ENCODE peak calls at places on chromosomes 16 and 17, in ten cellular contexts. I, Q, X, J, P, D, M, H, A and Y are unnamed samples.

GRCh38 chr16:86508947-86509758 is 1.2 kb upstream of the FOXF1 start:
- DNase-seq in D (no peak), X (no peak), P (no peak), Q (peak; percentile 92), M (peak; percentile 59), J (peak; percentile 78), I (peak; percentile 77), H (no peak), A (no peak), Y (peak; percentile 55)

GRCh38 chr17:39916918-39917317 is 1.5 kb downstream of the GSDMB start:
- DNase-seq in J (no peak), Q (no peak), A (no peak), X (no peak), H (peak; percentile 20), M (peak; percentile 31), D (no peak), I (peak; percentile 15), P (no peak), Y (no peak)

GRCh38 chr17:30590086-30590485 is 112.9 kb downstream of the GOSR1 start:
- DNase-seq in M (no peak), Q (no peak), P (no peak), I (no peak), J (no peak), D (no peak), H (no peak), A (no peak), X (no peak), Y (no peak)

GRCh38 chr17:50511058-50511457 is 2.8 kb downstream of the MYCBPAP start:
- DNase-seq in D (no peak), J (peak; percentile 45), H (no peak), X (no peak), A (no peak), M (peak; percentile 35), I (peak; percentile 20), P (no peak), Q (no peak), Y (no peak)

GRCh38 chr17:38510424-38511125 is 82.3 kb downstream of the ARHGAP23 start:
- DNase-seq in Q (peak; percentile 87), J (peak; percentile 90), X (no peak), H (no peak), A (no peak), P (peak; percentile 38), M (peak; percentile 83), I (peak; percentile 50), D (no peak), Y (no peak)

GRCh38 chr17:42067371-42068180 is 17.2 kb upstream of the C17orf113 start:
- DNase-seq in H (peak; percentile 76), Q (no peak), A (peak; percentile 77), X (peak; percentile 72), J (peak; percentile 98), I (peak; percentile 56), P (peak; percentile 74), D (no peak), M (peak; percentile 91), Y (peak; percentile 90)

GRCh38 chr16:84616515-84616914 is 1.4 kb downstream of the COTL1 start:
- DNase-seq in H (no peak), J (no peak), A (no peak), X (no peak), P (no peak), Q (no peak), M (no peak), I (no peak), D (no peak), Y (no peak)

GRCh38 chr16:10114411-10114810 is 67.8 kb downstream of the GRIN2A start:
- DNase-seq in J (no peak), X (no peak), I (no peak), P (no peak), Q (no peak), H (no peak), M (no peak), A (no peak), D (no peak), Y (no peak)

GRCh38 chr16:558298-559020 is 1.7 kb upstream of the PRR35 start:
- DNase-seq in P (no peak), Q (no peak), X (no peak), A (no peak), H (no peak), J (no peak), D (no peak), I (no peak), M (no peak), Y (no peak)

GRCh38 chr16:70804153-70804728 is 3.3 kb upstream of the VAC14 start:
- DNase-seq in Q (no peak), M (peak; percentile 15), D (no peak), X (no peak), A (no peak), I (peak; percentile 89), H (no peak), J (peak; percentile 21), P (no peak), Y (no peak)

GRCh38 chr17:71846561-71846960 is 274.3 kb upstream of the SOX9 start:
- DNase-seq in M (no peak), H (no peak), X (no peak), A (no peak), J (no peak), D (no peak), Q (no peak), I (no peak), P (no peak), Y (no peak)

GRCh38 chr16:14193316-14193871 is 122.3 kb downstream of the MRTFB start:
- DNase-seq in H (no peak), X (peak; percentile 30), J (no peak), Q (no peak), I (no peak), D (no peak), P (peak; percentile 34), M (no peak), A (no peak), Y (no peak)

DNA sequence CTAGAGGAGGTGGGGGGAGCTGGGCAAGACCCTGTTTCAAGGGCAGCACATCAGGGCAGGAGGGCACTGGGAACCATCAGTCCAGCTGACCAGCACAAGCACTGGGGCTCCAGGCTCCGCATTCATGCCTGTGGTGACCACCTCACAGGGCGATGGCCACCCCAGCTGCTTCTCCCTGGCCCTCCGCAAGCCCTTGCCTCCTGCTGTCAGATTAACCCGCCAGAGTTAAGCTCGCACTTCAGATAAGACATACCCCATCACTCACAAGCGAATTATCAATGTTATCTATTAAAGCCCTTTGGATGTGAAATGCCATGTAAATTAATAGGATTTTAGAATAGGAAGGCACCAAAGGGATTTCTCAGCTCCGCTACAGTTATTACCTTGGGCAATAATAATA is 105.0 kb downstream of the CCDC182 start:
- DNase-seq in D (no peak), J (peak; percentile 67), Q (no peak), M (peak; percentile 57), I (no peak), H (no peak), X (no peak), A (no peak), P (no peak), Y (no peak)
- H3K4me1 ChIP-seq in D (no peaks in the 10 kb centered on the region), J (peaks cover 14% of the 10 kb centered on the region), Q (no peaks in the 10 kb centered on the region), M (peaks cover 3% of the 10 kb centered on the region), I (no peaks in the 10 kb centered on the region), H (no peaks in the 10 kb centered on the region), X (no peaks in the 10 kb centered on the region), A (no peaks in the 10 kb centered on the region), P (no peaks in the 10 kb centered on the region), Y (no peaks in the 10 kb centered on the region)

GRCh38 chr17:59439261-59439660 is 107.8 kb downstream of the YPEL2 start:
- DNase-seq in P (no peak), Q (no peak), H (no peak), M (peak; percentile 67), J (peak; percentile 71), X (no peak), A (no peak), D (no peak), I (no peak), Y (no peak)

GRCh38 chr17:59437766-59438165 is 106.3 kb downstream of the YPEL2 start:
- DNase-seq in A (no peak), J (no peak), I (no peak), H (no peak), X (no peak), Q (no peak), D (no peak), M (no peak), P (no peak), Y (no peak)

GRCh38 chr17:59440757-59441458 is 109.5 kb downstream of the YPEL2 start:
- DNase-seq in A (peak; percentile 99), J (peak; percentile 99), H (peak; percentile 70), X (peak; percentile 84), I (peak; percentile 95), M (peak; percentile 96), Q (no peak), P (peak; percentile 93), D (peak; percentile 82), Y (peak; percentile 90)

GRCh38 chr17:59441459-59442096 is 110.1 kb downstream of the YPEL2 start:
- DNase-seq in D (no peak), H (no peak), Q (no peak), J (no peak), I (no peak), A (no peak), M (no peak), X (no peak), P (no peak), Y (no peak)

GRCh38 chr17:59439711-59440110 is 108.3 kb downstream of the YPEL2 start:
- DNase-seq in J (no peak), P (no peak), Q (no peak), I (no peak), X (no peak), A (no peak), D (no peak), H (no peak), M (no peak), Y (no peak)
- H3K27ac ChIP-seq in J (no peak overlapping the region), P (peak overlapping the region; percentile 67), Q (peak overlapping the region; percentile 5), I (peak overlapping the region; percentile 87), X (no peak overlapping the region), A (peak overlapping the region; percentile 59), D (no peak overlapping the region), H (no peak overlapping the region), M (no peak overlapping the region), Y (peak overlapping the region; percentile 76)

DNA sequence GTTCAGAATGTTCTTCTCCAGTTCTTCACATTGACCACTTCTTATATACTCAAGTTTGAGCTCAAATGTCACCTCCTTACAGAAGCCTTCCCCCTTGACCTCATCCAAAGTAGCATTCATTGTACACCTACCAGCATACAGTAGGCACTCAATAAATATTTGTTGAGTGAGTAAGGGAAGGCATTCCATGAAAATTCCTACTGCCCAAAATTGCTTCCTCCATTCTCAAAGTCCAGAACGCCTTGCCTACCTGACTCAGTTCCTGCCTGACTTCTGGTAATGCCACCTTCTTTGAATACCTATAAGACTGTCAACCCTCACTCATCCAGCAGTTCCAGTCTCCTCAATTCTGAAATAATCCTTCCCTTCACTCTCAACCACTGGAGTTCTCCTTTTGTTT is 14.8 kb upstream of the BPTF start:
- DNase-seq in H (no peak), Q (no peak), J (no peak), D (no peak), A (no peak), P (no peak), X (no peak), I (no peak), M (no peak), Y (no peak)
- H3K4me3 ChIP-seq in H (no peak overlapping the region), Q (no peak overlapping the region), J (no peak overlapping the region), D (no peak overlapping the region), A (no peak overlapping the region), P (no peak overlapping the region), X (no peak overlapping the region), I (no peak overlapping the region), M (no peak overlapping the region), Y (no peak overlapping the region)

DNA sequence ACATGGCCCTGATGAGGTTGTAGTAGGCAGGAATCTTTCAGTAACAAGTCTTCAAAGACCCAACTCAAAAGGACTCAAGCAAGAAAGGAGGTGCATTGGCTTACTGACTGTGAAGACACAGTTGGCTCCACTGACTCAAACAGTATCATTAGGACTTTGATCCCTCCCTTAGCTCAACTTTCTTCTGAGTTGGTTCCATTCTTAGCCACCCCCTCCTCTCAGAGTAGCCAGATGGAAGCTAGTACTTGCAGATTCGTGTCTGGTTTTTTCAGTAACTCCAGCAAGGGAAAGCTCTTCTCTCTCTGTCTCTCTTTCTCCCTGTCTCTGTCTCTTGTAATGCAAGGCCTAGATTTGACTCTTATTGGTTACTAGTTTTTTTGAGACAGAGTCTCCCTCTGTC is 5.0 kb upstream of the MAPK3 start:
- DNase-seq in P (no peak), X (no peak), A (no peak), J (no peak), D (no peak), M (no peak), Q (no peak), I (no peak), H (no peak), Y (no peak)
- H3K4me1 ChIP-seq in P (peaks cover 16% of the 10 kb centered on the region), X (peaks cover 6% of the 10 kb centered on the region), A (peaks cover 9% of the 10 kb centered on the region), J (no peaks in the 10 kb centered on the region), D (peaks cover 3% of the 10 kb centered on the region), M (no peaks in the 10 kb centered on the region), Q (peaks cover 3% of the 10 kb centered on the region), I (no peaks in the 10 kb centered on the region), H (no peaks in the 10 kb centered on the region), Y (peaks cover 9% of the 10 kb centered on the region)